ENCODE peak calls at places on chromosomes 12 and 14, in four cellular contexts. One of them, this sample, is unnamed.
A peak's percentile ranks its signal among the peaks of the same experiment; 100 is the strongest.

GRCh38 chr12:53207042-53207441 is at the start of gene ITGB7:
- DNase-seq in H1: no peak
- DNase-seq in GM12878: peak; percentile 64
- DNase-seq in HepG2: no peak
- DNase-seq in this sample: no peak

GRCh38 chr12:89350661-89351488 is 1.4 kb downstream of the DUSP6 start:
- DNase-seq in GM12878: no peak
- DNase-seq in HepG2: no peak
- DNase-seq in H1: no peak
- DNase-seq in this sample: no peak

GRCh38 chr12:96383991-96384390 is 16.2 kb downstream of the CDK17 start:
- DNase-seq in GM12878: no peak
- DNase-seq in H1: no peak
- DNase-seq in HepG2: no peak
- DNase-seq in this sample: no peak

GRCh38 chr12:11650697-11651281 is 1.3 kb downstream of the ETV6 start:
- DNase-seq in GM12878: peak; percentile 40
- DNase-seq in HepG2: peak; percentile 31
- DNase-seq in H1: no peak
- DNase-seq in this sample: no peak

GRCh38 chr14:71105177-71105576 is 197.9 kb downstream of the PCNX1 start:
- DNase-seq in HepG2: no peak
- DNase-seq in H1: no peak
- DNase-seq in GM12878: no peak
- DNase-seq in this sample: no peak

GRCh38 chr12:111635524-111635923 is 36.4 kb upstream of the ATXN2 start:
- DNase-seq in H1: no peak
- DNase-seq in GM12878: no peak
- DNase-seq in HepG2: no peak
- DNase-seq in this sample: no peak

GRCh38 chr12:88650715-88651114 is 70.4 kb upstream of the KITLG start:
- DNase-seq in GM12878: no peak
- DNase-seq in HepG2: no peak
- DNase-seq in H1: no peak
- DNase-seq in this sample: no peak

GRCh38 chr14:23610090-23610814 is 25.9 kb upstream of the DHRS2 start:
- DNase-seq in GM12878: no peak
- DNase-seq in HepG2: peak; percentile 96
- DNase-seq in H1: no peak
- DNase-seq in this sample: no peak

GRCh38 chr12:91991397-91992187 is 154.1 kb downstream of the BTG1 start:
- DNase-seq in HepG2: no peak
- DNase-seq in H1: no peak
- DNase-seq in GM12878: peak; percentile 32
- DNase-seq in this sample: no peak

GRCh38 chr14:99129211-99129696 is 142.7 kb downstream of the BCL11B start:
- DNase-seq in HepG2: no peak
- DNase-seq in GM12878: no peak
- DNase-seq in H1: no peak
- DNase-seq in this sample: no peak

GRCh38 chr12:57224973-57225679 is 4.4 kb upstream of the SHMT2 start:
- DNase-seq in H1: no peak
- DNase-seq in HepG2: no peak
- DNase-seq in GM12878: no peak
- DNase-seq in this sample: no peak

GRCh38 chr12:18905134-18905533 is 167.2 kb downstream of the CAPZA3 start:
- DNase-seq in H1: no peak
- DNase-seq in GM12878: no peak
- DNase-seq in HepG2: peak; percentile 15
- DNase-seq in this sample: no peak

GRCh38 chr14:60865378-60866127 is 115.3 kb downstream of the TRMT5 start:
- DNase-seq in HepG2: no peak
- DNase-seq in GM12878: no peak
- DNase-seq in H1: no peak
- DNase-seq in this sample: no peak

GRCh38 chr12:124734224-124734788 is 129.4 kb downstream of the SCARB1 start:
- DNase-seq in HepG2: peak; percentile 91
- DNase-seq in GM12878: no peak
- DNase-seq in H1: peak; percentile 49
- DNase-seq in this sample: peak; percentile 82

GRCh38 chr12:32440120-32440865 is 40.9 kb downstream of the FGD4 start:
- DNase-seq in GM12878: no peak
- DNase-seq in HepG2: no peak
- DNase-seq in H1: no peak
- DNase-seq in this sample: no peak

GRCh38 chr12:32437095-32437515 is 37.7 kb downstream of the FGD4 start:
- DNase-seq in GM12878: no peak
- DNase-seq in HepG2: peak; percentile 90
- DNase-seq in H1: no peak
- DNase-seq in this sample: no peak

GRCh38 chr12:32431025-32431424 is 31.7 kb downstream of the FGD4 start:
- DNase-seq in HepG2: no peak
- DNase-seq in GM12878: no peak
- DNase-seq in H1: no peak
- DNase-seq in this sample: no peak

DNA sequence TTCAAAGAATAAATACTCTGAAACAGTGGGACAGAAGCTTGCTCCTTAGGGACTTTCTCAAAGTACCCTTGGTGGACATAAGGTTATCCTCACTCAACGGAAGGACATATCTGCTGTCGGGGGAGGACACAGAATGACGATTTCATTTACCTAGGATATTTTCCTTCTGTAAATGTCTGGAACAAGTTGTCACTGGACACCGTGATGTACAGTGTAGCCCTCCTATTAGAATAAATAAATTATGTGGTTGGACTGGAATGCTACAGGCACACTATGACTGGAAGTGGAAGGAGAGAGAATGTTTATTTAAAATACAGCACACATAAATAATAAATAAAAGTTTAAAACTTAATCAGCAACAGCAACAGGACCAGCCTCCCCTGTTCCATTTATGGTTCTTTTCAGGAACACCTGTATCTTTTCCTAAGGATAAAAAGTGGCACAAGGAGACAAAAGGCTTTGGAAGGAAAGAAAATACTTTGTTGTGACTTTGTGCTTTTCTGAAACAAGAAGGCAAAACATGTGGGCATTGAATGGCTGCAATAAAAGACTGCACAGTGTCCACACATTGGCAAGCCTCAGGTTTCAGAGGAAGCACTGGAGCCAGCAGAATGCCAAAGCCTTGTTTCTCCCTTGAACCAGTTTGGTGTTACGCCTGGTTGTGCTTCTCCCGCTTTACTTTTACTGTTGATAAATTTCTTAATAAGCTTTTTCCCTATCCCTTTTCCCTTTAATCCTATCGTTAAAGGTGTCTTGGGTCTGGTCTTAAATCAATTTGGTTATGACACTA is 36.8 kb downstream of the FGD4 start:
- DNase-seq in HepG2: no peak
- DNase-seq in H1: no peak
- DNase-seq in GM12878: no peak
- DNase-seq in this sample: no peak
- TF ChIP-seq SUZ12 in HepG2: no peak
- TF ChIP-seq SUZ12 in H1: no peak
- TF ChIP-seq SUZ12 in GM12878: no peak
- TF ChIP-seq SUZ12 in this sample: no peak

DNA sequence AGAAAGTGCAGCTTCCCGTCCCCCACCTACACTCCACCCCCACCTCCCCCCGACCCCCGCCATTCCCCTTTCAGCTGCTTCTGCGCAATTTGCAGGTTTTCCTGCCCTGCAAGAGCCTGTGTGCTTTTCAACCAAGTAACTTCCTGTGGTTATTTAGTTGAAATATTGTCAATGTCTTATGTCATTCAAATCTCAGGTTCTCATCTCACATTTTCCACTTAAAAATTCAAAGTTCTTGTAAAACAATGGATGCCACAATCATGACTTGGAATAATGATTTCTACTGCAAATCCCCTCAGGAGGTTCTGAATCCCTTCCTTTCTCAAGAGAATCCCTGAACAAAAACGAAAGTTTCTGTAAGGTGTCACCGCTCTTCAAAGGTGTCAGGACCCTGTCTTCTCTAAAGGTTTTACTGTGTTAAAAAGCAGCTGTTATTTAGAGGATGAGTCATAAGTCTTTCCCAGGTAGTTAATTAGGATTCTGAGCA is 31.6 kb downstream of the WBP11 start:
- DNase-seq in H1: no peak
- DNase-seq in GM12878: peak; percentile 41
- DNase-seq in HepG2: no peak
- DNase-seq in this sample: no peak
- H3K4me3 ChIP-seq in H1: no peak overlapping the region
- H3K4me3 ChIP-seq in GM12878: peak overlapping the region; percentile 55
- H3K4me3 ChIP-seq in HepG2: peak overlapping the region; percentile 70
- H3K4me3 ChIP-seq in this sample: no peak overlapping the region

GRCh38 chr12:94763461-94763860 is 113.1 kb upstream of the TMCC3 start:
- DNase-seq in GM12878: no peak
- DNase-seq in H1: no peak
- DNase-seq in HepG2: no peak
- DNase-seq in this sample: no peak
- TF ChIP-seq SUZ12 in GM12878: no peak
- TF ChIP-seq SUZ12 in H1: no peak
- TF ChIP-seq SUZ12 in HepG2: no peak
- TF ChIP-seq SUZ12 in this sample: no peak

GRCh38 chr14:28759056-28759657 is 7.4 kb upstream of the FOXG1 start:
- DNase-seq in H1: no peak
- DNase-seq in HepG2: no peak
- DNase-seq in GM12878: no peak
- DNase-seq in this sample: no peak
- H3K4me3 ChIP-seq in H1: no peak overlapping the region
- H3K4me3 ChIP-seq in HepG2: no peak overlapping the region
- H3K4me3 ChIP-seq in GM12878: peak overlapping the region; percentile 0
- H3K4me3 ChIP-seq in this sample: peak overlapping the region; percentile 11

DNA sequence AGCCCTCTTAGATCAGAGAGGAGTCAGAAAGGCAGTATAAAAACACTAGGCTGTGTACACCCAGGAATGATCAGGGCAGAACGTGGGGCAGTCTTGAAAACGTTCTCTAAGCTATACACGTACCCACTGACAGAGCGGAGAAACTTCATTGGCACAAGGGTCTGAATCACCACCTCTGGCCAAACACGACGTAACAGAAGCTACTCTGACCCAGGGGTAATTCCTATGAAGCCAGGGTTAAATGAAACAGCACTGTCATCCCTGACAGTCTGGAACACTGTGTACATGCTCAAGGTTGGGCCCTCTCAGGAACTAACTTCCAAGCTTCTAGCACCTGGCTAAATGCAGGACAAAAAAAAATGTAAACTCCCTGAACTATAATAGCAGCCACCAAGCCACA is 38.4 kb downstream of the PARP11 start:
- DNase-seq in GM12878: no peak
- DNase-seq in H1: no peak
- DNase-seq in HepG2: peak; percentile 14
- DNase-seq in this sample: no peak
- TF ChIP-seq SUZ12 in GM12878: no peak
- TF ChIP-seq SUZ12 in H1: no peak
- TF ChIP-seq SUZ12 in HepG2: no peak
- TF ChIP-seq SUZ12 in this sample: no peak

DNA sequence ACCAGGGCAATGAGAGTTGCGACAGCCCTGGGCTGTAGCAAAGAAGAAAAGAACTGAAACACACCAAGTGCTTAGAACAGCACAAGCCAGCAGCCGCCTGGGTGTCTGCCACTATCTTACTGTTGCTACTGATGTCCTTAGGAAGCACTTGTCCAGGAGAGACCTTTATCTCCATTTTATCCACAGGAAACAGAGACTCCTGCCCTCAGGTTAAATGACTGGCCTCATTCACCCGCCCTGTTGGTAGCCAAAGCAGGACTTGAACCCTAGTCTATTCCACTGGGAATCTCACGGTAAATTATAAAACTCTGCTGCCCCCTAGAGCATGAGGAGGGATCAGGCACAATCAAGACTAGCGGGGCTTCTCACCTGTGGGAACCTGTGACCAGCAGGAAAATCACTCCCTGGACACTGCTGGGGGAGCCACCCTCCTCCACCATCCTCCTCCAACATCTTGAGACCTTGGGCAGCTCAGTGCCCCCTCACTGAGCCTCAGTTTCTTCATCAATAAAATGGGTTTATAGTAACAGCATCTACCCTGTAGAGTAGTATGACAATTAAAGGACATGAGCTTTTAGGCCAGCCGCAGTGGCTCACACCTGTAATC is 20.5 kb upstream of the TESC start:
- DNase-seq in HepG2: peak; percentile 59
- DNase-seq in H1: no peak
- DNase-seq in GM12878: no peak
- DNase-seq in this sample: peak; percentile 50
- H3K4me3 ChIP-seq in HepG2: no peak overlapping the region
- H3K4me3 ChIP-seq in H1: no peak overlapping the region
- H3K4me3 ChIP-seq in GM12878: no peak overlapping the region
- H3K4me3 ChIP-seq in this sample: no peak overlapping the region

GRCh38 chr14:21352587-21352986 is 31.2 kb downstream of the SUPT16H start:
- DNase-seq in HepG2: no peak
- DNase-seq in H1: no peak
- DNase-seq in GM12878: no peak
- DNase-seq in this sample: no peak
- TF ChIP-seq SUZ12 in HepG2: no peak
- TF ChIP-seq SUZ12 in H1: no peak
- TF ChIP-seq SUZ12 in GM12878: no peak
- TF ChIP-seq SUZ12 in this sample: no peak

GRCh38 chr14:51780006-51780692 is 80.3 kb upstream of the GNG2 start:
- DNase-seq in HepG2: peak; percentile 50
- DNase-seq in H1: no peak
- DNase-seq in GM12878: peak; percentile 21
- DNase-seq in this sample: no peak
- H3K4me3 ChIP-seq in HepG2: no peak overlapping the region
- H3K4me3 ChIP-seq in H1: no peak overlapping the region
- H3K4me3 ChIP-seq in GM12878: no peak overlapping the region
- H3K4me3 ChIP-seq in this sample: no peak overlapping the region

GRCh38 chr14:36880276-36880675 is 218.6 kb downstream of the PAX9 start:
- DNase-seq in H1: no peak
- DNase-seq in HepG2: no peak
- DNase-seq in GM12878: no peak
- DNase-seq in this sample: no peak

GRCh38 chr14:36879558-36879957 is 217.9 kb downstream of the PAX9 start:
- DNase-seq in GM12878: no peak
- DNase-seq in H1: no peak
- DNase-seq in HepG2: no peak
- DNase-seq in this sample: no peak

GRCh38 chr14:36870776-36871175 is 209.1 kb downstream of the PAX9 start:
- DNase-seq in GM12878: no peak
- DNase-seq in H1: no peak
- DNase-seq in HepG2: no peak
- DNase-seq in this sample: no peak

GRCh38 chr14:36874396-36875138 is 212.9 kb downstream of the PAX9 start:
- DNase-seq in H1: no peak
- DNase-seq in GM12878: no peak
- DNase-seq in HepG2: no peak
- DNase-seq in this sample: no peak
- TF ChIP-seq SUZ12 in H1: no peak
- TF ChIP-seq SUZ12 in GM12878: no peak
- TF ChIP-seq SUZ12 in HepG2: no peak
- TF ChIP-seq SUZ12 in this sample: no peak

GRCh38 chr14:89351364-89351957 is 65.6 kb downstream of the FOXN3 start:
- DNase-seq in H1: peak; percentile 38
- DNase-seq in GM12878: peak; percentile 54
- DNase-seq in HepG2: peak; percentile 98
- DNase-seq in this sample: peak; percentile 49
- H3K4me3 ChIP-seq in H1: no peak overlapping the region
- H3K4me3 ChIP-seq in GM12878: peak overlapping the region; percentile 38
- H3K4me3 ChIP-seq in HepG2: no peak overlapping the region
- H3K4me3 ChIP-seq in this sample: no peak overlapping the region